ENCODE peak calls at places on chromosomes 11 and 22, in five cellular contexts. M is mammary epithelial cell, X is kidney, V is choroid plexus epithelial cell, K is fibroblast of lung. C is an unnamed sample.

GRCh38 chr11:94151903-94152677 is 23.4 kb downstream of the PANX1 start:
- DNase-seq in M (peak), X (peak), V (peak), K (peak), C (no peak)

GRCh38 chr11:26960265-26960664 is 33.6 kb upstream of the FIBIN start:
- DNase-seq in M (peak), X (no peak), V (peak), K (peak), C (no peak)

GRCh38 chr11:104033134-104033533 is 3.3 kb upstream of the DDI1 start:
- DNase-seq in M (peak), X (no peak), V (peak), K (peak), C (no peak)

GRCh38 chr11:119861160-119861559 is 132.2 kb upstream of the NECTIN1 start:
- DNase-seq in M (peak), X (no peak), V (no peak), K (no peak), C (no peak)

GRCh38 chr22:30208631-30209603 is 37.6 kb downstream of the LIF start:
- DNase-seq in M (no peak), X (peak), V (peak), K (peak), C (no peak)

GRCh38 chr22:36056980-36057379 is 28.4 kb upstream of the RBFOX2 start:
- DNase-seq in M (peak), X (no peak), V (no peak), K (peak), C (no peak)

GRCh38 chr11:131408011-131408640 is 37.7 kb downstream of the NTM start:
- DNase-seq in M (peak), X (no peak), V (peak), K (peak), C (no peak)

GRCh38 chr11:134132808-134133207 is 63.9 kb downstream of the JAM3 start:
- DNase-seq in M (peak), X (no peak), V (no peak), K (peak), C (no peak)

GRCh38 chr11:40328890-40329617 is 1130.4 kb downstream of the LRRC4C start:
- DNase-seq in M (peak), X (peak), V (peak), K (peak), C (no peak)

GRCh38 chr11:1625541-1625940 is 3.6 kb upstream of the KRTAP5-4 start:
- DNase-seq in M (no peak), X (peak), V (no peak), K (no peak), C (no peak)

GRCh38 chr11:86261328-86261727 is 16.8 kb downstream of the EED start:
- DNase-seq in M (no peak), X (no peak), V (no peak), K (no peak), C (no peak)

GRCh38 chr11:11044137-11044855 is 186.4 kb upstream of the ZBED5 start:
- DNase-seq in M (no peak), X (no peak), V (no peak), K (no peak), C (no peak)

GRCh38 chr11:46116007-46116711 is 5.1 kb downstream of the PHF21A start:
- DNase-seq in M (no peak), X (no peak), V (no peak), K (no peak), C (no peak)

DNA sequence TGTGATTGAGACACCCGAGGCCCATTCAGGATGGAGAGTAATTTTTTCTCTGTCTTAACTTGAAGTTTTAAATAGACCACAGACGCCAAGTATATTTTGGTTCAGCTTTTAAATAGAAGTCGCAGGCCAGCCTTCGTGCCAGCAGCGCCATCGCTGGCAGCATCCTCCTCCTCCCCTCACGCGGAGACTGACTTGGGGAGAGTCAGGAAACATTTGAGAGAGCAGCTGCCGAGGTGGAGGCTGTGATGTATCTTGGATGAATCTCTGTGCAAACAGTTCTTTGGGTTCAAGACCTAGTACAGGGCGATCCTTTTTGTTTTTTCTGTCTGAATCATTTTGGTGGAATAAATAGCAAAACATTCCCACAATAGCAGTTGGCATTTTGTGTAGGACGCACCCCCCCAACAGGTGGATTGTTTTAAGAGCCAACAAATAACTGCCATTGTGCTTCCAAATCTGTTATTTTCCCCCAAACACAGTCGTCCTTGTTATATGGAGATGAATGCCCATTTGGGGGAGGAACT is 920 bp upstream of the DMC1 start:
- DNase-seq in M (peak), X (peak), V (peak), K (peak), C (no peak)
- TF ChIP-seq CTCF in M (no peak), X (no peak), V (peak), K (no peak), C (no peak)

DNA sequence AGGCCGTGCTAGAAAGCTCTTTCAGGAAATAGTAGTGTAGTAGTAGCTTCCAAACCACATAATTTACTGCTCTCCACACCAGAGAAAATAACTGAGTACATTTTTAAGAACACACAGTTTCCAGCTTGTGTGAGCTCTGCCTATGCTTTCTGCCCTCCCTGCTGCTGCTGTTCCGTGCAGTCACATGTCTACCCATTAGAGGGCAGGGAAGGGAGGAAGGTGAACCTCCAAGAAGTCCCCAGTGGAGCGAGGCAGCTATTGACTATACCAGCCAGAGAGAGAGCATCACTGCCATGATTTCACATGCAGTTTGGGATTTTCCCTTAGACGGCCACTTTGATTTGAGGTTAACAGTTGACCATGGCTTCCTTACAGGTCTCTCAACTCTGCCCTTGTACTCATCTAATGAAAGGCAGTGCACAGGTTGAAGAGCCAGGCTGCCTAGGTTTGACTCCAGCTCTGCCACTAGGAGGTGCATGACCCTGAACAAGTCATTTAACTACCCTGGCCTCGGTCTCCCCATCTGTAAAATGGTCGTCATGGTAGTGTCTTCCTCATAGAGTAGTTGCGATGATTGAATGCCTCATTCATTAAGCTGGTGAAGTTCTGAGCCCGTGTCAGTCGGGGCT is 19.7 kb upstream of the CTTN start:
- DNase-seq in M (no peak), X (no peak), V (no peak), K (no peak), C (no peak)
- TF ChIP-seq CTCF in M (no peak), X (no peak), V (peak), K (peak), C (no peak)

DNA sequence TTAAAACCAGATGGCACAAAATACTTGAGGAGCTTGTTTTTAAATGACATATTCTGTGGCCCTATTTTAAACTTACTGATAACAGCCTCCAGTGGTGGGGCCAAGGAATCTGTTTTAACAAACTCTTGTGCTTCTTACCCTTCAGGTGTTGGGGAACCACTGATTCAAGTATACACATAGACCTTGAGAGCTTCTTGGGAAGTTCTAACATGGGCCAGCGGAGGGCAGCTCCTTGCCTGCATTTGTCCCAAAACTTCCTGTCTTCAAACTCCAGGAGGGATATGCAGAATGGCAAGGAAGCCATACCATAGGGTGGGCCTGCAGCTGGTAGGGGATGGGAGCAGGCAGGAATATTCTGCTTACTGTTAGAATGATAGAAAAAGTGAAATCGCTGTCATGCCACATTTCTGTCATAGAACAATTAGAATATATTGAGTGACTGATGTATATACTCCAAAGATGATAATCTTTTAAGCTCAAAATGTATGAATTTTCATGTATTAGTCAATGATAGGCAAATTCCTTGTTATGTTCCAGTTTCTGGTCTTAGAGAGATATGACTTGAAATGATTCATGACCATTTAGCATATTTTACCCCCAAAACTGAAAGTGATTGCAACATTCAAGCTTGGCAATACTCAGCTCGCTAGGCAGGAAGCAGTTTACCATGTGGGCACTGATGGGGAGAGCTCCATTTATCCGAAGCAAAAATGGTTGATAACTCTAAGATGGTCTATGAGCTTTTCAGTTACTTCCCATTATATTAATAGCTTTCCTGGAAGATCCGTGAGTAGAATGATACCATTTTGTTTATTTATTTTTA is 9.2 kb downstream of the EXT2 start:
- DNase-seq in M (no peak), X (no peak), V (peak), K (no peak), C (no peak)
- TF ChIP-seq CTCF in M (no peak), X (no peak), V (peak), K (no peak), C (no peak)

GRCh38 chr11:69774354-69775162 is 583 bp downstream of the FGF4 start:
- DNase-seq in M (no peak), X (no peak), V (no peak), K (no peak), C (no peak)
- TF ChIP-seq CTCF in M (no peak), X (no peak), V (no peak), K (no peak), C (no peak)

GRCh38 chr22:31872209-31872608 is 72.1 kb upstream of the YWHAH start:
- DNase-seq in M (no peak), X (no peak), V (no peak), K (no peak), C (no peak)
- TF ChIP-seq CTCF in M (no peak), X (no peak), V (no peak), K (peak), C (no peak)

GRCh38 chr11:102062106-102062505 is 14.9 kb downstream of the CFAP300 start:
- DNase-seq in M (no peak), X (no peak), V (no peak), K (no peak), C (no peak)

GRCh38 chr11:102064316-102064715 is 17.1 kb downstream of the CFAP300 start:
- DNase-seq in M (peak), X (no peak), V (no peak), K (no peak), C (no peak)

GRCh38 chr11:102061276-102061675 is 14.0 kb downstream of the CFAP300 start:
- DNase-seq in M (no peak), X (no peak), V (peak), K (no peak), C (no peak)
- TF ChIP-seq CTCF in M (peak), X (peak), V (peak), K (peak), C (no peak)

DNA sequence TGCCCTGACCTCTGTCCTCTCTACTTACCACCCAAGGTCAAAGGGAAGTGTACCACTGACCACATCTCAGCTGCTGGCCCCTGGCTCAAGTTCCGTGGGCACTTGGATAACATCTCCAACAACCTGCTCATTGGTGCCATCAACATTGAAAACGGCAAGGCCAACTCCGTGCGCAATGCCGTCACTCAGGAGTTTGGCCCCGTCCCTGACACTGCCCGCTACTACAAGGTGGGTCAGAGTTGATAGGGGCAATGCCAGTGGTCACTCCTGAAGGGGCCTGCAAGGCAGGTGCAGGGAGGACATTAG is 18.1 kb downstream of the POLR3H start:
- DNase-seq in M (no peak), X (no peak), V (no peak), K (no peak), C (no peak)
- TF ChIP-seq CTCF in M (no peak), X (no peak), V (no peak), K (no peak), C (no peak)

DNA sequence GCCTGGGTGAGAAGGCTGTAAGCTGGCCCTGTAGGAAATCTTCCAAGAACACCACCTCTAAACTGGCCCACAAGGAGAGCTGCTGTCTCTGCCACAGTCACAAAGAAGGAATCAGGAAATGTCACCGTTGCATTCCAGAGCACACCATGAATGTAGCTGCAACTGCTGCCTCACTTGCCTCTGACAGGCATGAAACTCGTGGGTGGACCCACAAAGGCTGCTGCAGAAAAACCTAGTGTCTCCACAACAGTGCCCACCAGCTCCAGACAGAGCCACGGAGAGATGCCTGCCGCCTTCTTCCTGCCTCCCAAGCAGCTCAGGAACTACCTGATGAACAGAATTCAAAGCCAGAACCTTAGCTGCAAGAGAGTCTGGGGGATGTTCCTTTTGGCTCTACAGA is 10.5 kb downstream of the DNAJB13 start:
- DNase-seq in M (no peak), X (peak), V (no peak), K (peak), C (no peak)
- TF ChIP-seq CTCF in M (no peak), X (no peak), V (no peak), K (no peak), C (no peak)

DNA sequence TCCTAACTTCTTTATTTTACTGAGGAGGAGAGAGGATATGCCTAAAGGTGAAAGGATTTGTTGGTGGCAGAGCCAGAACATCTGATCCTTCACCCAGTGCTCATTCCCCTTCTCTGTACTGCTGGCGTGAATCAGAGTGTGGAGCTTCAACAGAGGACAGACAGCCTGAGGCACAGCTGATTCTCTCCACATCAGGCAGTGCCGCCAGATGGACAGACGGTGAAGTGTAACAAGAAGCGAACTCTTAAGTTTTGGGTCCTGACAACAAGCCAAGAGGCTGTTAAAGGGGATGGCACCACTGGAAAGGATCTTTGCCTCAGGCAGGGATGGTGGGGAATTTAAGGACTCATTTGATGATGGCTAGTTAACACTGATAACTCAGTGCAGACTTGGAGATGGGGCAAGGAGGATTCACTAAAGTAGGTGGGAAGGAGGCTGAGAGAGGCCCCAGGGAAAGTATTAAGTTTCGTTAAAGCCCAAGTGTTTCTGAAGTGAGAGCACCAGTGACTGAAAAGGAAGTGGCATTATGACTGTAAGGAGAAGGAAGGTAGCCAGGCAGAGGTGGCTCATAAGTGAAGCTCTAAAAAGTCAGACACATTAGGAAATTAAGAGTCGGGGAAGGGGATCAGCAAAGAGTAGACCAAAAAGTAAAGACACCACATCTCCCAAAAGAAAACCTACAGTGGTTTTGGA is 81.3 kb downstream of the CLPB start:
- DNase-seq in M (peak), X (no peak), V (peak), K (peak), C (no peak)
- TF ChIP-seq CTCF in M (no peak), X (no peak), V (peak), K (peak), C (no peak)

GRCh38 chr11:44839458-44840084 is 111.1 kb downstream of the TP53I11 start:
- DNase-seq in M (no peak), X (no peak), V (no peak), K (no peak), C (no peak)
- TF ChIP-seq CTCF in M (no peak), X (no peak), V (no peak), K (no peak), C (no peak)